ENCODE peak calls at places on chromosomes 12 and 14, in nine cellular contexts. One of them, this sample, is unnamed.

GRCh38 chr12:53195516-53196420 is 11.3 kb downstream of the ITGB7 start:
- DNase-seq in CD8-positive, alpha-beta memory T cell: no peak
- DNase-seq in substantia nigra: no peak
- DNase-seq in prostate gland: no peak
- DNase-seq in lung: no peak
- DNase-seq in fibroblast of lung: peak; percentile 32
- DNase-seq in PC-3: peak; percentile 45
- DNase-seq in tibial nerve: no peak
- DNase-seq in breast epithelium: peak; percentile 28
- DNase-seq in this sample: no peak

GRCh38 chr12:116397148-116397547 is 119.7 kb upstream of the MED13L start:
- DNase-seq in breast epithelium: no peak
- DNase-seq in prostate gland: no peak
- DNase-seq in tibial nerve: no peak
- DNase-seq in CD8-positive, alpha-beta memory T cell: no peak
- DNase-seq in fibroblast of lung: peak; percentile 66
- DNase-seq in PC-3: peak; percentile 61
- DNase-seq in lung: no peak
- DNase-seq in substantia nigra: no peak
- DNase-seq in this sample: no peak

GRCh38 chr12:31470462-31470861 is 120.5 kb downstream of the DENND5B start:
- DNase-seq in breast epithelium: no peak
- DNase-seq in PC-3: peak; percentile 2
- DNase-seq in CD8-positive, alpha-beta memory T cell: no peak
- DNase-seq in prostate gland: no peak
- DNase-seq in substantia nigra: no peak
- DNase-seq in fibroblast of lung: no peak
- DNase-seq in lung: no peak
- DNase-seq in tibial nerve: no peak
- DNase-seq in this sample: no peak

GRCh38 chr12:12788131-12788530 is 2.7 kb downstream of the APOLD1 start:
- DNase-seq in fibroblast of lung: peak; percentile 12
- DNase-seq in substantia nigra: no peak
- DNase-seq in lung: no peak
- DNase-seq in prostate gland: no peak
- DNase-seq in CD8-positive, alpha-beta memory T cell: no peak
- DNase-seq in breast epithelium: no peak
- DNase-seq in tibial nerve: no peak
- DNase-seq in PC-3: no peak
- DNase-seq in this sample: peak; percentile 50

GRCh38 chr12:89091293-89091841 is 260.9 kb downstream of the DUSP6 start:
- DNase-seq in breast epithelium: no peak
- DNase-seq in lung: no peak
- DNase-seq in prostate gland: no peak
- DNase-seq in PC-3: no peak
- DNase-seq in fibroblast of lung: no peak
- DNase-seq in tibial nerve: no peak
- DNase-seq in substantia nigra: no peak
- DNase-seq in CD8-positive, alpha-beta memory T cell: no peak
- DNase-seq in this sample: no peak

GRCh38 chr14:22850944-22851790 is 14.8 kb downstream of the MMP14 start:
- DNase-seq in prostate gland: peak; percentile 76
- DNase-seq in tibial nerve: peak; percentile 85
- DNase-seq in fibroblast of lung: peak; percentile 98
- DNase-seq in CD8-positive, alpha-beta memory T cell: no peak
- DNase-seq in PC-3: peak; percentile 92
- DNase-seq in substantia nigra: peak; percentile 52
- DNase-seq in lung: peak; percentile 68
- DNase-seq in breast epithelium: peak; percentile 78
- DNase-seq in this sample: peak; percentile 97

GRCh38 chr14:86852530-86852929 is 1140.5 kb downstream of the GALC start:
- DNase-seq in tibial nerve: no peak
- DNase-seq in PC-3: no peak
- DNase-seq in substantia nigra: no peak
- DNase-seq in CD8-positive, alpha-beta memory T cell: no peak
- DNase-seq in breast epithelium: no peak
- DNase-seq in lung: no peak
- DNase-seq in prostate gland: no peak
- DNase-seq in fibroblast of lung: peak; percentile 78
- DNase-seq in this sample: no peak

GRCh38 chr12:64103821-64104220 is 118.3 kb downstream of the KICS2 start:
- DNase-seq in lung: no peak
- DNase-seq in PC-3: peak; percentile 53
- DNase-seq in tibial nerve: no peak
- DNase-seq in prostate gland: no peak
- DNase-seq in substantia nigra: no peak
- DNase-seq in breast epithelium: no peak
- DNase-seq in fibroblast of lung: peak; percentile 75
- DNase-seq in CD8-positive, alpha-beta memory T cell: no peak
- DNase-seq in this sample: no peak

GRCh38 chr12:76622915-76623314 is 63.3 kb upstream of the OSBPL8 start:
- DNase-seq in fibroblast of lung: no peak
- DNase-seq in prostate gland: no peak
- DNase-seq in substantia nigra: no peak
- DNase-seq in CD8-positive, alpha-beta memory T cell: no peak
- DNase-seq in tibial nerve: no peak
- DNase-seq in PC-3: no peak
- DNase-seq in breast epithelium: no peak
- DNase-seq in lung: no peak
- DNase-seq in this sample: no peak

GRCh38 chr14:86038401-86038985 is 508.5 kb downstream of the FLRT2 start:
- DNase-seq in PC-3: peak; percentile 42
- DNase-seq in lung: peak; percentile 32
- DNase-seq in prostate gland: no peak
- DNase-seq in CD8-positive, alpha-beta memory T cell: peak; percentile 3
- DNase-seq in breast epithelium: no peak
- DNase-seq in substantia nigra: peak; percentile 7
- DNase-seq in tibial nerve: no peak
- DNase-seq in fibroblast of lung: peak; percentile 33
- DNase-seq in this sample: peak; percentile 51

GRCh38 chr14:99122521-99123125 is 149.4 kb downstream of the BCL11B start:
- DNase-seq in CD8-positive, alpha-beta memory T cell: no peak
- DNase-seq in lung: peak; percentile 14
- DNase-seq in substantia nigra: no peak
- DNase-seq in PC-3: peak; percentile 16
- DNase-seq in prostate gland: no peak
- DNase-seq in fibroblast of lung: no peak
- DNase-seq in tibial nerve: peak; percentile 0
- DNase-seq in breast epithelium: no peak
- DNase-seq in this sample: no peak

GRCh38 chr12:6122211-6122610 is 2.3 kb downstream of the VWF start:
- DNase-seq in breast epithelium: no peak
- DNase-seq in tibial nerve: no peak
- DNase-seq in prostate gland: no peak
- DNase-seq in CD8-positive, alpha-beta memory T cell: no peak
- DNase-seq in fibroblast of lung: no peak
- DNase-seq in substantia nigra: no peak
- DNase-seq in lung: no peak
- DNase-seq in PC-3: no peak
- DNase-seq in this sample: no peak

GRCh38 chr14:104938436-104938835 is 13.8 kb downstream of the PLD4 start:
- DNase-seq in prostate gland: no peak
- DNase-seq in fibroblast of lung: no peak
- DNase-seq in PC-3: no peak
- DNase-seq in CD8-positive, alpha-beta memory T cell: no peak
- DNase-seq in breast epithelium: no peak
- DNase-seq in substantia nigra: no peak
- DNase-seq in lung: no peak
- DNase-seq in tibial nerve: no peak
- DNase-seq in this sample: no peak

DNA sequence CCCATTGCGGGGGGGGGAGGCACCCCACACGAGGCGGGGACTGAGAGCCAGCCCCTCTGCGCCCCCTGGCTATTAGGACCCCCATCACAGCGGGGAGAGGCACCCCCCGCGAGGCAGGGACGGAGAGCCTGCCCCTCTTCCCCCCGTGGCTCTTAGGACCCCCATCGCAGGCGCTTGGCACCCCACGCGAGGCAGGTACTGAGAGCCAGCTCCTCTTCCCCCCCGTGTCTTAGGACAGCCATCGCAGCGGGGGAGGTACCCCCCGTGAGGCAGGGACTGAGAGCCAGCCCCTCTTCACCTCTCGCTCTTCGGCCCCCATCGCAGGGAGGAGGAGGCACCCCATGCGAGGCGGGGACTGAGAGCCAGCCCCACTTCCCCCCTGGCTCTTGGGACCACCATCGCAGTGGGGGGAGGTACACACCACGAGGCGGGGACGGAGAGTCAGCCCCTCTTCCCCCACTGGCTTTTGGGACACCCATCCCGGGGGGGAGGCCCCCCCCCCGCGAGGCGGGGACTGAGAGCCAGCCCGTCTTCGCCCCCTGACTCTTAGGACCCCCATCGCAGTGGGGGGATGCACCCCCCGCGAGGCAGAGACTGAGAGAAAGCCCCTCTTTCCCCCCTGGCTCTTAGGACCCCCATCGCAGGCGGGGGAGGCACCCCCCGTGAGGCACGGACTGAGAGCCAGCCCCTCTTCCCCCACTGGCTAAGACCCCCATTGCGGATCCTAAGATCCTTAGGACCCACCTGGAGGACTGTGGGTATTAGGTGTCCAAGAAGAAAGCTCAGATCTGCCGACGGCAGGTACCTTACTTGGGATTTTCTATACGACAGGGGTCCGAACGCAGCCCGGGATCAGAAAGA is 198.6 kb upstream of the PZP start:
- DNase-seq in CD8-positive, alpha-beta memory T cell: no peak
- DNase-seq in breast epithelium: no peak
- DNase-seq in prostate gland: no peak
- DNase-seq in fibroblast of lung: no peak
- DNase-seq in PC-3: no peak
- DNase-seq in lung: no peak
- DNase-seq in tibial nerve: no peak
- DNase-seq in substantia nigra: no peak
- DNase-seq in this sample: peak; percentile 60
- H3K27ac ChIP-seq in CD8-positive, alpha-beta memory T cell: no peak overlapping the region
- H3K27ac ChIP-seq in breast epithelium: no peak overlapping the region
- H3K27ac ChIP-seq in prostate gland: no peak overlapping the region
- H3K27ac ChIP-seq in fibroblast of lung: no peak overlapping the region
- H3K27ac ChIP-seq in PC-3: no peak overlapping the region
- H3K27ac ChIP-seq in lung: no peak overlapping the region
- H3K27ac ChIP-seq in tibial nerve: peak overlapping the region; percentile 1
- H3K27ac ChIP-seq in substantia nigra: no peak overlapping the region
- H3K27ac ChIP-seq in this sample: no peak overlapping the region

DNA sequence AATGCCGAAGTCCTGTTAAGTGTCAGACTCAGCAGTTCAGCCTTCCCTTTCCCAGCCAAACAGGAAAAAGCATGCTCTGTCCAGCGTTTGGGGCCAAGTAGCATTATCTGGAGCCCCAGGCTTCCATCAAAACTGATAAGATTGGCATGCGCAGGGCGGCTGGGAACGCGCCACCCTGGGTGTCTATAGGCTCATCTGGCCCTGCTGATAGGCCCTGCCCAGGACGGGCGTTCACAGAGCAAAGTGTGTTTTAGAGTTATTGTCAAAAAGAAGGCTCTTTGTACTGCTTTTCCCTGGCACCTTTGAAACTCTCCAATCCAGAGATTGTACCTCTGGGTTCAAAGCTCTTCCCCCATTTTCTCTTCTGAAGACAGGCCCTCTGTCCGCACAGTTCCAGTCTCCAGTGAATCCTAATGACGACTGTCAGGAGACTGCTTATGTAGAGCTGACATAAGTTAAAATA is at the start of gene ART4:
- DNase-seq in substantia nigra: no peak
- DNase-seq in CD8-positive, alpha-beta memory T cell: no peak
- DNase-seq in breast epithelium: no peak
- DNase-seq in tibial nerve: no peak
- DNase-seq in PC-3: no peak
- DNase-seq in lung: no peak
- DNase-seq in prostate gland: no peak
- DNase-seq in fibroblast of lung: no peak
- DNase-seq in this sample: peak; percentile 78
- H3K27ac ChIP-seq in substantia nigra: no peak within 1 kb of the TSS
- H3K27ac ChIP-seq in CD8-positive, alpha-beta memory T cell: no peak within 1 kb of the TSS
- H3K27ac ChIP-seq in breast epithelium: peak within 1 kb of the TSS; percentile 62
- H3K27ac ChIP-seq in tibial nerve: peak within 1 kb of the TSS; percentile 52
- H3K27ac ChIP-seq in PC-3: no peak within 1 kb of the TSS
- H3K27ac ChIP-seq in lung: peak within 1 kb of the TSS; percentile 58
- H3K27ac ChIP-seq in prostate gland: peak within 1 kb of the TSS; percentile 30
- H3K27ac ChIP-seq in fibroblast of lung: no peak within 1 kb of the TSS
- H3K27ac ChIP-seq in this sample: peak within 1 kb of the TSS; percentile 91

DNA sequence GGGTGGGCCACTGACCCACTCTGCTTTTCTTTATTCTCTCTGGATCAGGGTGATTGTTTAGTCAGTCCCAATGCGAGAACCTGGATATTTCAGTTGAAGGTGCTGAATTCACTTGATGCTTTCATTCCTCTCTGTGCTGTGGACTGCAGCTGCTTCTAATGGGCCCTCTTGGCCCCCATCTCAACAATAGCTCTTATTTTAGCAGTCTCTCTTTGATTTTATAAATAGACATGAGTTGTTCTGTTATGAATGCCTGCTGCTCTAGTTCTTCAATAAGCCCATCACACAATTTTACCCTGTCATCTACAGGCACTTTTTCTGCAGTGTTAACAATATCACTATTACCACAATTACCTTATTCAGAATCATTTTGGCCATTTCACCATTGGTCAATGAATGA is 54.1 kb upstream of the YARS2 start:
- DNase-seq in tibial nerve: no peak
- DNase-seq in substantia nigra: no peak
- DNase-seq in CD8-positive, alpha-beta memory T cell: no peak
- DNase-seq in fibroblast of lung: no peak
- DNase-seq in breast epithelium: no peak
- DNase-seq in PC-3: no peak
- DNase-seq in prostate gland: no peak
- DNase-seq in lung: no peak
- DNase-seq in this sample: no peak
- H3K27ac ChIP-seq in tibial nerve: no peak overlapping the region
- H3K27ac ChIP-seq in substantia nigra: no peak overlapping the region
- H3K27ac ChIP-seq in CD8-positive, alpha-beta memory T cell: no peak overlapping the region
- H3K27ac ChIP-seq in fibroblast of lung: no peak overlapping the region
- H3K27ac ChIP-seq in breast epithelium: no peak overlapping the region
- H3K27ac ChIP-seq in PC-3: no peak overlapping the region
- H3K27ac ChIP-seq in prostate gland: no peak overlapping the region
- H3K27ac ChIP-seq in lung: no peak overlapping the region
- H3K27ac ChIP-seq in this sample: peak overlapping the region; percentile 83

GRCh38 chr12:121849211-121849610 is 9.4 kb downstream of the HPD start:
- DNase-seq in breast epithelium: no peak
- DNase-seq in CD8-positive, alpha-beta memory T cell: no peak
- DNase-seq in prostate gland: no peak
- DNase-seq in lung: no peak
- DNase-seq in substantia nigra: no peak
- DNase-seq in tibial nerve: no peak
- DNase-seq in fibroblast of lung: no peak
- DNase-seq in PC-3: no peak
- DNase-seq in this sample: no peak

GRCh38 chr12:121845699-121846098 is 13.0 kb downstream of the HPD start:
- DNase-seq in PC-3: no peak
- DNase-seq in lung: no peak
- DNase-seq in substantia nigra: no peak
- DNase-seq in tibial nerve: no peak
- DNase-seq in CD8-positive, alpha-beta memory T cell: no peak
- DNase-seq in fibroblast of lung: no peak
- DNase-seq in prostate gland: no peak
- DNase-seq in breast epithelium: no peak
- DNase-seq in this sample: no peak

DNA sequence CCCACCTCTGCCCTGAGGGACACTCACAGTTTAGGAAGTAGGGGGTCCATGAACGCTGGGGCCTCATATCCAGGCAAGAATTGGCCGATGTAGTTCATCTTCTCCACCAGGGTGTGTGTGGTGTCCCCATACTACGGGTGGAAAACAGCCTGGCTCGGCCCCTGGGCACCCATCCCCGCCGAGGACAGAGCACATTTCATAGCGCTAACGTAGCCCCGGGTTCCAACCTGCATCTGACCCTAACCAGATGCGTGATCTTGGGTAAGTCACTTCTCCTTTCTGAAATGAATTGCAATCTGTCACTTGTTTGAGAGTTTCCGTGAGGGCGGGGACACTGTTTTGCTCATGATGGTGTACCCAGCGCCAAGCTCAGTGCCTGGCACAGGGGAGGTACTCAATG is 9.0 kb downstream of the HPD start:
- DNase-seq in substantia nigra: no peak
- DNase-seq in CD8-positive, alpha-beta memory T cell: no peak
- DNase-seq in tibial nerve: no peak
- DNase-seq in fibroblast of lung: no peak
- DNase-seq in lung: no peak
- DNase-seq in PC-3: no peak
- DNase-seq in breast epithelium: no peak
- DNase-seq in prostate gland: no peak
- DNase-seq in this sample: no peak
- H3K27ac ChIP-seq in substantia nigra: no peak overlapping the region
- H3K27ac ChIP-seq in CD8-positive, alpha-beta memory T cell: no peak overlapping the region
- H3K27ac ChIP-seq in tibial nerve: no peak overlapping the region
- H3K27ac ChIP-seq in fibroblast of lung: no peak overlapping the region
- H3K27ac ChIP-seq in lung: no peak overlapping the region
- H3K27ac ChIP-seq in PC-3: no peak overlapping the region
- H3K27ac ChIP-seq in breast epithelium: no peak overlapping the region
- H3K27ac ChIP-seq in prostate gland: no peak overlapping the region
- H3K27ac ChIP-seq in this sample: no peak overlapping the region